ENCODE peak calls at places on chromosomes 7 and 10, in seven cellular contexts. H is neural progenitor cell; F is GM13976; V is stimulated activated CD4-positive, alpha-beta T cell treated with anti-CD3 and anti-CD28 coated beads, TNF-alpha, amount 100 ng/mL, for 1 hour; J is GM18507; E is Right ventricle myocardium superior; T is NCI-H446. L is an unnamed sample.
A peak's percentile ranks its signal among the peaks of the same experiment; 100 is the strongest.

GRCh38 chr10:100101526-100102076 is 19.9 kb upstream of the CPN1 start:
- DNase-seq in H (no peak), T (no peak), E (no peak), V (no peak), J (no peak), F (no peak), L (no peak)

GRCh38 chr10:17031656-17032630 is 97.7 kb downstream of the CUBN start:
- DNase-seq in J (no peak), V (no peak), T (no peak), E (no peak), H (peak; percentile 38), F (no peak), L (no peak)

GRCh38 chr10:13346280-13346819 is 1.7 kb downstream of the SEPHS1 start:
- DNase-seq in F (no peak), J (no peak), T (peak; percentile 69), H (peak; percentile 21), E (no peak), V (no peak), L (peak; percentile 36)

GRCh38 chr7:36865019-36865418 is 140.7 kb upstream of the AOAH start:
- DNase-seq in J (no peak), H (no peak), E (no peak), T (no peak), F (no peak), V (no peak), L (no peak)

GRCh38 chr7:2637066-2637471 is 5.3 kb downstream of the TTYH3 start:
- DNase-seq in V (no peak), T (no peak), E (no peak), J (no peak), F (no peak), H (no peak), L (no peak)

GRCh38 chr7:140403878-140404564 is at the start of gene RAB19:
- DNase-seq in F (peak; percentile 56), V (peak; percentile 2), J (no peak), H (peak; percentile 43), T (no peak), E (no peak), L (peak; percentile 90)

GRCh38 chr10:37965006-37965405 is 11.4 kb downstream of the ZNF25 start:
- DNase-seq in V (no peak), H (no peak), T (no peak), F (no peak), J (no peak), E (no peak), L (no peak)

GRCh38 chr7:47636111-47636692 is 54.3 kb upstream of the TNS3 start:
- DNase-seq in E (no peak), F (no peak), J (no peak), V (no peak), T (no peak), H (no peak), L (peak; percentile 37)

GRCh38 chr10:119643306-119644214 is 7.6 kb upstream of the BAG3 start:
- DNase-seq in H (no peak), F (no peak), E (no peak), V (no peak), J (no peak), T (no peak), L (no peak)

GRCh38 chr7:106774768-106775551 is 90.1 kb upstream of the PIK3CG start:
- DNase-seq in E (no peak), H (no peak), T (no peak), F (no peak), J (no peak), V (no peak), L (peak; percentile 51)

GRCh38 chr10:113751116-113751728 is at the start of gene PLEKHS1:
- DNase-seq in F (no peak), V (no peak), E (no peak), H (no peak), J (no peak), T (no peak), L (no peak)

GRCh38 chr10:20670569-20670968 is 226.5 kb downstream of the NEBL start:
- DNase-seq in F (no peak), T (peak; percentile 87), J (no peak), V (no peak), E (no peak), H (no peak), L (no peak)

GRCh38 chr10:43268491-43268890 is 1.6 kb upstream of the RASGEF1A start:
- DNase-seq in H (no peak), T (no peak), E (no peak), V (no peak), F (no peak), J (no peak), L (no peak)

L was measured in ELF-1.